ENCODE peak calls at places on chromosome 3, in four cellular contexts. F is CD8-positive, alpha-beta T cell; C is stomach; Q is heart right ventricle. S is an unnamed sample.
A peak's percentile ranks its signal among the peaks of the same experiment; 100 is the strongest.

GRCh38 chr3:178443634-178444033 is 92.6 kb upstream of the KCNMB2 start:
- DNase-seq in F (no peak), C (no peak), Q (no peak), S (no peak)

GRCh38 chr3:178320481-178321352 is 215.5 kb upstream of the KCNMB2 start:
- DNase-seq in F (no peak), C (peak; percentile 31), Q (peak; percentile 37), S (no peak)

GRCh38 chr3:10281951-10282350 is 10.8 kb downstream of the GHRL start:
- DNase-seq in F (no peak), C (no peak), Q (no peak), S (no peak)

GRCh38 chr3:179750720-179751328 is 98.0 kb downstream of the USP13 start:
- DNase-seq in F (no peak), C (no peak), Q (no peak), S (peak; percentile 19)

GRCh38 chr3:25831578-25831977 is 41.7 kb downstream of the OXSM start:
- DNase-seq in F (no peak), C (no peak), Q (no peak), S (no peak)

GRCh38 chr3:69288161-69288895 is 97.6 kb downstream of the FRMD4B start:
- DNase-seq in F (no peak), C (no peak), Q (no peak), S (no peak)

GRCh38 chr3:31321620-31322019 is 211.1 kb upstream of the STT3B start:
- DNase-seq in F (no peak), C (no peak), Q (no peak), S (no peak)

GRCh38 chr3:29932662-29933316 is 651.9 kb downstream of the RBMS3 start:
- DNase-seq in F (no peak), C (no peak), Q (no peak), S (no peak)

GRCh38 chr3:15499536-15499935 is 22.0 kb downstream of the COLQ start:
- DNase-seq in F (no peak), C (no peak), Q (no peak), S (no peak)

GRCh38 chr3:157282261-157283191 is 122.6 kb upstream of the CCNL1 start:
- DNase-seq in F (no peak), C (no peak), Q (no peak), S (no peak)

GRCh38 chr3:157948605-157949383 is 157.4 kb downstream of the SHOX2 start:
- DNase-seq in F (no peak), C (no peak), Q (no peak), S (no peak)

GRCh38 chr3:52019352-52020080 is 23.8 kb upstream of the RPL29 start:
- DNase-seq in F (no peak), C (no peak), Q (peak; percentile 84), S (no peak)

GRCh38 chr3:29887450-29887849 is 606.6 kb downstream of the RBMS3 start:
- DNase-seq in F (no peak), C (no peak), Q (no peak), S (no peak)

GRCh38 chr3:195909645-195910498 is 1.5 kb upstream of the TNK2 start:
- DNase-seq in F (peak; percentile 85), C (peak; percentile 92), Q (peak; percentile 89), S (peak; percentile 69)

GRCh38 chr3:50671331-50671730 is 3.4 kb upstream of the DOCK3 start:
- DNase-seq in F (no peak), C (no peak), Q (no peak), S (no peak)

GRCh38 chr3:126056123-126056522 is 27.8 kb downstream of the SLC41A3 start:
- DNase-seq in F (no peak), C (no peak), Q (no peak), S (no peak)

GRCh38 chr3:185732782-185733181 is 92.1 kb downstream of the IGF2BP2 start:
- DNase-seq in F (no peak), C (no peak), Q (no peak), S (no peak)

DNA sequence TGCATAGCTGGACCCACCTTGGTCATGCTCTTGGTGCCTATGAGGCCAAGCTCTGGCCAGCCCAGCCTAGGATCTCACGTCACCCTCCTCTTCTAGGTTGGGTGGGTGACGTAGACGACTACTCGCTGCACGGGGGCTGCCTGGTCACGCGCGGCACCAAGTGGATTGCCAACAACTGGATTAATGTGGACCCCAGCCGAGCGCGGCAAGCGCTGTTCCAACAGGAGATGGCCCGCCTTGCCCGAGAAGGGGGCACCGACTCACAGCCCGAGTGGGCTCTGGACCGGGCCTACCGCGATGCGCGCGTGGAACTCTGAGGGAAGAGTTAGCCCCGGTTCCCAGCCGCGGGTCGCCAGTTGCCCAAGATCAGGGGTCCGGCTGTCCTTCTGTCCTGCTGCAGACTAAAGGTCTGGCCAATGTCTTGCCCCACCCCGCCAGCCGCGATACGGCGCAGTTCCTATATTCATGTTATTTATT is 562 bp upstream of the WDR6 start:
- DNase-seq in F (peak; percentile 41), C (no peak), Q (peak; percentile 44), S (no peak)
- H3K4me3 ChIP-seq in F (peak overlapping the region; percentile 92), C (peak overlapping the region; percentile 83), Q (peak overlapping the region; percentile 80), S (peak overlapping the region; percentile 85)

GRCh38 chr3:111668321-111668720 is 73.2 kb upstream of the ZBED2 start:
- DNase-seq in F (no peak), C (no peak), Q (no peak), S (no peak)
- H3K4me3 ChIP-seq in F (no peak overlapping the region), C (no peak overlapping the region), Q (no peak overlapping the region), S (no peak overlapping the region)

GRCh38 chr3:149371001-149371722 is 6.3 kb downstream of the TM4SF1 start:
- DNase-seq in F (no peak), C (no peak), Q (no peak), S (no peak)
- H3K4me3 ChIP-seq in F (no peak overlapping the region), C (no peak overlapping the region), Q (peak overlapping the region; percentile 61), S (no peak overlapping the region)

DNA sequence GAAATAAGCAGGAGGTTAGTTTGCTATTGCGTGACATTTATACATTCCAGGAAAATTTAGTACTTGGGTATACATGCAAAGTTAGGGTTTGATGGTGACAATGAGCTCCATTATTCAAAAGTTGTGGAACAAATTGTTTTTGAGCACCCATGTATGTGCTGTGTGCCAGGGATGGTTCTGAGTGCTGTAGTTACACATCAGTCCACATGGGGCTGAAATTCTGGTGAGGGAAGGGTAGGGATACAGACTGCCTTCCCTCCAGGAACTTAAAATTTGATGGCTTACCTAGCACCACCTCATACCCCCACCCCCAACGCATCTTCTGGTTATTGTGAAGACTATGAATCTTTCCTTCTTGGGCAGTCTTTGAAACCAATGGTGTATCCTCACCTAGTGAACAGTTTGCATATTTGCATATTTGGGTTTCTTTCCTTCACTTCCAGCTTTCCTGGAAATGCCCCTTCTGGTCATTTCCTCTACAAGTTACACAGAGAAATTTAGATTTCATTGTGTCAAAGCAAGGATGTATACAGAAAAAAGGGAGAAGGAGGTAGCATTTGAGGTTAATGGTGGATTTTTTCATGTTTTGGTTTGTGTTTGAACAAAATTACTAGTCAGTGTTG is 222.0 kb upstream of the IL12A start:
- DNase-seq in F (no peak), C (no peak), Q (no peak), S (peak; percentile 10)
- H3K4me3 ChIP-seq in F (no peak overlapping the region), C (peak overlapping the region; percentile 74), Q (peak overlapping the region; percentile 84), S (no peak overlapping the region)

GRCh38 chr3:135965506-135966348 is at the start of gene PPP2R3A:
- DNase-seq in F (peak; percentile 61), C (peak; percentile 85), Q (peak; percentile 89), S (peak; percentile 28)

GRCh38 chr3:135965129-135965505 is 411 bp upstream of the PPP2R3A start:
- DNase-seq in F (no peak), C (no peak), Q (no peak), S (no peak)

GRCh38 chr3:135967867-135968266 is 2.3 kb downstream of the PPP2R3A start:
- DNase-seq in F (no peak), C (no peak), Q (no peak), S (no peak)

GRCh38 chr3:135966875-135967274 is 1.3 kb downstream of the PPP2R3A start:
- DNase-seq in F (no peak), C (no peak), Q (no peak), S (no peak)

GRCh38 chr3:135966349-135966695 is 794 bp downstream of the PPP2R3A start:
- DNase-seq in F (no peak), C (no peak), Q (no peak), S (no peak)
- H3K4me3 ChIP-seq in F (peak overlapping the region; percentile 63), C (peak overlapping the region; percentile 84), Q (peak overlapping the region; percentile 66), S (peak overlapping the region; percentile 53)

GRCh38 chr3:187061748-187062147 is 77.5 kb downstream of the RPL39L start:
- DNase-seq in F (no peak), C (no peak), Q (no peak), S (no peak)
- H3K4me3 ChIP-seq in F (no peak overlapping the region), C (no peak overlapping the region), Q (no peak overlapping the region), S (no peak overlapping the region)

GRCh38 chr3:9023191-9023590 is 59.9 kb upstream of the RAD18 start:
- DNase-seq in F (no peak), C (no peak), Q (no peak), S (no peak)
- H3K4me3 ChIP-seq in F (no peak overlapping the region), C (no peak overlapping the region), Q (no peak overlapping the region), S (no peak overlapping the region)

GRCh38 chr3:133894334-133895207 is 1.1 kb downstream of the RAB6B start:
- DNase-seq in F (no peak), C (no peak), Q (peak; percentile 34), S (no peak)

GRCh38 chr3:133893683-133894333 is 1.9 kb downstream of the RAB6B start:
- DNase-seq in F (no peak), C (no peak), Q (no peak), S (no peak)

GRCh38 chr3:133897547-133897946 is 1.9 kb upstream of the RAB6B start:
- DNase-seq in F (no peak), C (no peak), Q (no peak), S (no peak)

GRCh38 chr3:133896002-133896761 is 500 bp upstream of the RAB6B start:
- DNase-seq in F (no peak), C (no peak), Q (no peak), S (no peak)

DNA sequence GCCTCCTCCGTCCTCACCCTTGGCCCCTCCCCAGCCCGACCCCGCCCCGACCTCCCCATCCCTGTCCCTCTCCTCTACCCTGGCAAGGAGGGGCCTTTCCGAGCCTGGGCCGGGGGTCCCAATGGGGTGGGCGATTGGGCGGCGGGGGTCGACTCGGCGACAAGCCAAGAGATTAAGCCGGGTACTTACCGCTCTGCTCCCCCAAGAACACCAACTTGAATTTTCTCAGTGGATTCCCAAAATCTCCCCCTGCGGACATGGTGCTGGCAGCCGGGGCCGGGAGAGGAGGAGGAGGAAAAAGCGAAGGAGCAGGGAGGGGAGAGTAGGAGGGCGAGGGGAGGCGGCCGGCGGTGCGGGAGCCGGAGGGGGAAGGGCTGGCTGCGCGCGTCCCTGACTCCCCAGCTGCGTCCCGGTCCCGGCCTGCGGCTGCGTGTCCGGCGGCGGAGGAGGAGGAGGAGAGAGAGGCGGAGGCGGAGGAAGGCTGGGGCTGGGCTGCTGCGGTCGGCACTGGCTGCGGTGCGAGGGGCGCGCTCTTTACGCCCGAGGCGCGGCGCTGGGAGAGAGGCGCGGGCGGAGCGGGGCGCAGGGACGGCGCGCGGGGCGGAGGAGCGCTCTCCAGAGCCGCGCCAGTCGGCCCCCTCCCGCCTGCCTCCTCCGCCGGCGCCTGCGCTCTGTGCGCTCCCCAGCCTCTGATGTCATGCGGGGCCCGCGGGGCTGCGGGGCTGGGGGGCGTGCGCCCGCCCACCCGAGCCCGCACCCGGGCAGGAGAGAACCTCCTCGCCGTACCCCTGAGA is at the start of gene RAB6B:
- DNase-seq in F (no peak), C (no peak), Q (peak; percentile 64), S (peak; percentile 6)
- H3K4me3 ChIP-seq in F (no peak within 1 kb of the TSS), C (peak within 1 kb of the TSS; percentile 67), Q (peak within 1 kb of the TSS; percentile 72), S (peak within 1 kb of the TSS; percentile 57)